ENCODE peak calls at places on chromosomes 1 and 21, in five cellular contexts. One of them, this sample, is unnamed.
A peak's percentile ranks its signal among the peaks of the same experiment; 100 is the strongest.

GRCh38 chr1:227351443-227351842 is 33.2 kb upstream of the CDC42BPA start:
- DNase-seq in effector memory CD4-positive, alpha-beta T cell: no peak
- DNase-seq in HepG2: no peak
- DNase-seq in BE2C: peak; percentile 40
- DNase-seq in naive thymus-derived CD4-positive, alpha-beta T cell: no peak
- DNase-seq in this sample: no peak

GRCh38 chr21:15140321-15141019 is 75.7 kb upstream of the NRIP1 start:
- DNase-seq in effector memory CD4-positive, alpha-beta T cell: no peak
- DNase-seq in HepG2: peak; percentile 99
- DNase-seq in BE2C: no peak
- DNase-seq in naive thymus-derived CD4-positive, alpha-beta T cell: no peak
- DNase-seq in this sample: no peak

GRCh38 chr1:18191868-18192155 is 84.2 kb downstream of the IGSF21 start:
- DNase-seq in effector memory CD4-positive, alpha-beta T cell: no peak
- DNase-seq in HepG2: no peak
- DNase-seq in BE2C: no peak
- DNase-seq in naive thymus-derived CD4-positive, alpha-beta T cell: no peak
- DNase-seq in this sample: no peak

GRCh38 chr1:62325076-62325475 is 5.8 kb upstream of the KANK4 start:
- DNase-seq in effector memory CD4-positive, alpha-beta T cell: no peak
- DNase-seq in HepG2: peak; percentile 48
- DNase-seq in BE2C: peak; percentile 54
- DNase-seq in naive thymus-derived CD4-positive, alpha-beta T cell: no peak
- DNase-seq in this sample: no peak

GRCh38 chr1:155776414-155776813 is 80.6 kb downstream of the GON4L start:
- DNase-seq in effector memory CD4-positive, alpha-beta T cell: no peak
- DNase-seq in HepG2: no peak
- DNase-seq in BE2C: no peak
- DNase-seq in naive thymus-derived CD4-positive, alpha-beta T cell: no peak
- DNase-seq in this sample: no peak

GRCh38 chr1:46575300-46575699 is 23.9 kb upstream of the KNCN start:
- DNase-seq in effector memory CD4-positive, alpha-beta T cell: no peak
- DNase-seq in HepG2: no peak
- DNase-seq in BE2C: no peak
- DNase-seq in naive thymus-derived CD4-positive, alpha-beta T cell: no peak
- DNase-seq in this sample: no peak

GRCh38 chr1:162371611-162372010 is 5.0 kb downstream of the SPATA46 start:
- DNase-seq in effector memory CD4-positive, alpha-beta T cell: no peak
- DNase-seq in HepG2: no peak
- DNase-seq in BE2C: no peak
- DNase-seq in naive thymus-derived CD4-positive, alpha-beta T cell: no peak
- DNase-seq in this sample: no peak

GRCh38 chr1:65990161-65990560 is 197.5 kb downstream of the PDE4B start:
- DNase-seq in effector memory CD4-positive, alpha-beta T cell: no peak
- DNase-seq in HepG2: no peak
- DNase-seq in BE2C: no peak
- DNase-seq in naive thymus-derived CD4-positive, alpha-beta T cell: no peak
- DNase-seq in this sample: no peak

GRCh38 chr21:38126677-38127271 is 130.0 kb upstream of the KCNJ15 start:
- DNase-seq in effector memory CD4-positive, alpha-beta T cell: no peak
- DNase-seq in HepG2: peak; percentile 35
- DNase-seq in BE2C: peak; percentile 47
- DNase-seq in naive thymus-derived CD4-positive, alpha-beta T cell: peak; percentile 49
- DNase-seq in this sample: no peak

GRCh38 chr1:100352267-100353072 is at the start of gene CDC14A:
- DNase-seq in effector memory CD4-positive, alpha-beta T cell: peak; percentile 81
- DNase-seq in HepG2: peak; percentile 84
- DNase-seq in BE2C: peak; percentile 97
- DNase-seq in naive thymus-derived CD4-positive, alpha-beta T cell: peak; percentile 78
- DNase-seq in this sample: peak; percentile 84

GRCh38 chr1:173257805-173258204 is 50.7 kb upstream of the TNFSF4 start:
- DNase-seq in effector memory CD4-positive, alpha-beta T cell: no peak
- DNase-seq in HepG2: no peak
- DNase-seq in BE2C: no peak
- DNase-seq in naive thymus-derived CD4-positive, alpha-beta T cell: no peak
- DNase-seq in this sample: no peak

GRCh38 chr1:186082235-186082937 is 292.7 kb downstream of the TPR start:
- DNase-seq in effector memory CD4-positive, alpha-beta T cell: no peak
- DNase-seq in HepG2: peak; percentile 73
- DNase-seq in BE2C: peak; percentile 94
- DNase-seq in naive thymus-derived CD4-positive, alpha-beta T cell: no peak
- DNase-seq in this sample: no peak

GRCh38 chr1:27527223-27527856 is 37.4 kb upstream of the WASF2 start:
- DNase-seq in effector memory CD4-positive, alpha-beta T cell: no peak
- DNase-seq in HepG2: no peak
- DNase-seq in BE2C: no peak
- DNase-seq in naive thymus-derived CD4-positive, alpha-beta T cell: no peak
- DNase-seq in this sample: peak; percentile 64

GRCh38 chr1:168803696-168804510 is 74.9 kb upstream of the DPT start:
- DNase-seq in effector memory CD4-positive, alpha-beta T cell: no peak
- DNase-seq in HepG2: no peak
- DNase-seq in BE2C: no peak
- DNase-seq in naive thymus-derived CD4-positive, alpha-beta T cell: no peak
- DNase-seq in this sample: no peak

GRCh38 chr21:34732388-34732821 is 63.6 kb downstream of the CLIC6 start:
- DNase-seq in effector memory CD4-positive, alpha-beta T cell: no peak
- DNase-seq in HepG2: no peak
- DNase-seq in BE2C: no peak
- DNase-seq in naive thymus-derived CD4-positive, alpha-beta T cell: no peak
- DNase-seq in this sample: no peak

DNA sequence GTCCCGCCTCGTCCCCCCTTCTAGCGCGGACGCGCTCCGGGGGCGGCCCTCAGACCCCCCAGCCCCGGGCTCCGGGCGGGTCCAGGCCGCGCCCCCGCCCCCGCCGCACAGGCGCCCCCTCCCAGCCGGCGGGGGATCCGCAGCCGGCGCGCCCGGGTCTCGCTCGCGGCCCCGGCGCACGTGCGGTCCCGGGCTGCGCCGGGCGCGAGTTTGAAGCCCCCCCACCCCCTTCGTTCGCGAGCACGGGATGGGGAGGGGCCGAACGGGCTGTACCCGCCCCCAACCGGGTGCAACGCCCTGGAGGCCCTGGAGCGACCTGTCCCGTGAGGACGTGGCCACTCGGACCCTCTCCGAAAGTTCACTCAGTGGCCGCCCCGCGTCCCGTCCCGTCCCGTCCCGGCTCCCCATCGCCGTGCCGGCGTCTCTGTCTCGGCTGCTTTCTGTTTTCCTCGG is 796 bp downstream of the PTPRF start:
- DNase-seq in effector memory CD4-positive, alpha-beta T cell: no peak
- DNase-seq in HepG2: no peak
- DNase-seq in BE2C: no peak
- DNase-seq in naive thymus-derived CD4-positive, alpha-beta T cell: no peak
- DNase-seq in this sample: no peak
- H3K4me1 ChIP-seq in effector memory CD4-positive, alpha-beta T cell: peaks cover 11% of the 10 kb centered on the region
- H3K4me1 ChIP-seq in HepG2: peaks cover 59% of the 10 kb centered on the region
- H3K4me1 ChIP-seq in BE2C: no peaks in the 10 kb centered on the region
- H3K4me1 ChIP-seq in naive thymus-derived CD4-positive, alpha-beta T cell: peaks cover 3% of the 10 kb centered on the region
- H3K4me1 ChIP-seq in this sample: peaks cover 4% of the 10 kb centered on the region

GRCh38 chr1:12618661-12619395 is 818 bp upstream of the DHRS3 start:
- DNase-seq in effector memory CD4-positive, alpha-beta T cell: peak; percentile 67
- DNase-seq in HepG2: peak; percentile 97
- DNase-seq in BE2C: no peak
- DNase-seq in naive thymus-derived CD4-positive, alpha-beta T cell: peak; percentile 70
- DNase-seq in this sample: peak; percentile 44
- H3K4me1 ChIP-seq in effector memory CD4-positive, alpha-beta T cell: peaks cover 38% of the 10 kb centered on the region
- H3K4me1 ChIP-seq in HepG2: peaks cover 47% of the 10 kb centered on the region
- H3K4me1 ChIP-seq in BE2C: no peaks in the 10 kb centered on the region
- H3K4me1 ChIP-seq in naive thymus-derived CD4-positive, alpha-beta T cell: peaks cover 33% of the 10 kb centered on the region
- H3K4me1 ChIP-seq in this sample: peaks cover 55% of the 10 kb centered on the region

GRCh38 chr1:3469849-3470649 is 15.6 kb downstream of the ARHGEF16 start:
- DNase-seq in effector memory CD4-positive, alpha-beta T cell: no peak
- DNase-seq in HepG2: no peak
- DNase-seq in BE2C: peak; percentile 1
- DNase-seq in naive thymus-derived CD4-positive, alpha-beta T cell: no peak
- DNase-seq in this sample: no peak

GRCh38 chr1:3470650-3471355 is 16.3 kb downstream of the ARHGEF16 start:
- DNase-seq in effector memory CD4-positive, alpha-beta T cell: no peak
- DNase-seq in HepG2: no peak
- DNase-seq in BE2C: peak; percentile 7
- DNase-seq in naive thymus-derived CD4-positive, alpha-beta T cell: no peak
- DNase-seq in this sample: no peak

GRCh38 chr1:3472906-3473305 is 18.4 kb downstream of the ARHGEF16 start:
- DNase-seq in effector memory CD4-positive, alpha-beta T cell: no peak
- DNase-seq in HepG2: no peak
- DNase-seq in BE2C: no peak
- DNase-seq in naive thymus-derived CD4-positive, alpha-beta T cell: no peak
- DNase-seq in this sample: no peak

GRCh38 chr1:3472088-3472850 is 17.8 kb downstream of the ARHGEF16 start:
- DNase-seq in effector memory CD4-positive, alpha-beta T cell: no peak
- DNase-seq in HepG2: no peak
- DNase-seq in BE2C: no peak
- DNase-seq in naive thymus-derived CD4-positive, alpha-beta T cell: no peak
- DNase-seq in this sample: no peak

GRCh38 chr1:3471356-3472087 is 17.1 kb downstream of the ARHGEF16 start:
- DNase-seq in effector memory CD4-positive, alpha-beta T cell: no peak
- DNase-seq in HepG2: peak; percentile 89
- DNase-seq in BE2C: peak; percentile 58
- DNase-seq in naive thymus-derived CD4-positive, alpha-beta T cell: no peak
- DNase-seq in this sample: no peak
- H3K4me1 ChIP-seq in effector memory CD4-positive, alpha-beta T cell: no peaks in the 10 kb centered on the region
- H3K4me1 ChIP-seq in HepG2: peaks cover 26% of the 10 kb centered on the region
- H3K4me1 ChIP-seq in BE2C: peaks cover 3% of the 10 kb centered on the region
- H3K4me1 ChIP-seq in naive thymus-derived CD4-positive, alpha-beta T cell: no peaks in the 10 kb centered on the region
- H3K4me1 ChIP-seq in this sample: no peaks in the 10 kb centered on the region

DNA sequence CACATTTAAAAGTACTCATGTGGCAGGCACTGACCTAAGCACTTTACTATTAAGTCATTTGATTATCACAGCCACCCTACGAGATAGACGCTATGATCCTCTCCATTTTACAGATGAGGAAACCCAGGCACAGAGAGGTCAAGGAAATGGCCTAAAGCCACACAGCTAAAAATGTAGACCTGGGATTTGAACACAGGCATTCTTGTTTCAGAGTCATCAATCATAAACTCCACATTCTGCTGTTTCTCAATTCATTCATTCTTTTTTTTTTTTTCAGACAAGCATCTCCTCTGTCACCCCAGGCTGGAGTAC is 8.3 kb downstream of the EPHA2 start:
- DNase-seq in effector memory CD4-positive, alpha-beta T cell: no peak
- DNase-seq in HepG2: no peak
- DNase-seq in BE2C: no peak
- DNase-seq in naive thymus-derived CD4-positive, alpha-beta T cell: no peak
- DNase-seq in this sample: no peak
- H3K4me1 ChIP-seq in effector memory CD4-positive, alpha-beta T cell: peaks cover 4% of the 10 kb centered on the region
- H3K4me1 ChIP-seq in HepG2: peaks cover 100% of the 10 kb centered on the region
- H3K4me1 ChIP-seq in BE2C: no peaks in the 10 kb centered on the region
- H3K4me1 ChIP-seq in naive thymus-derived CD4-positive, alpha-beta T cell: no peaks in the 10 kb centered on the region
- H3K4me1 ChIP-seq in this sample: no peaks in the 10 kb centered on the region